ENCODE peak calls at places on chromosomes 12 and 14, in six cellular contexts. N is trophoblast cell, D is tibial nerve, Y is A549, I is left ventricle myocardium inferior, W is WERI-Rb-1. Q is an unnamed sample.

GRCh38 chr14:85154714-85155113 is 375.2 kb upstream of the FLRT2 start:
- DNase-seq in D (no peak), N (no peak), Y (no peak), I (no peak), W (no peak), Q (no peak)

GRCh38 chr14:84390010-84390409 is 1139.9 kb upstream of the FLRT2 start:
- DNase-seq in I (no peak), N (no peak), D (no peak), W (no peak), Y (no peak), Q (no peak)

GRCh38 chr12:65816086-65816485 is 8.2 kb upstream of the HMGA2 start:
- DNase-seq in I (no peak), D (no peak), W (no peak), N (no peak), Y (no peak), Q (no peak)

GRCh38 chr12:70664463-70664862 is 27.2 kb upstream of the PTPRB start:
- DNase-seq in D (no peak), Y (no peak), W (no peak), I (no peak), N (no peak), Q (no peak)

GRCh38 chr12:24911284-24911791 is 37.6 kb downstream of the BCAT1 start:
- DNase-seq in I (no peak), D (no peak), N (no peak), W (peak), Y (peak), Q (no peak)

GRCh38 chr12:128928361-128928760 is 75.1 kb downstream of the GLT1D1 start:
- DNase-seq in Y (no peak), N (no peak), W (no peak), I (no peak), D (no peak), Q (no peak)

GRCh38 chr12:55970775-55971174 is 3.1 kb upstream of the RAB5B start:
- DNase-seq in I (no peak), W (no peak), D (no peak), Y (no peak), N (no peak), Q (no peak)

GRCh38 chr12:101209319-101210302 is at the start of gene SLC5A8:
- DNase-seq in N (no peak), D (no peak), Y (no peak), I (no peak), W (peak), Q (no peak)

GRCh38 chr14:30235485-30235884 is 307.8 kb upstream of the PRKD1 start:
- DNase-seq in I (no peak), D (no peak), Y (no peak), W (no peak), N (no peak), Q (no peak)

GRCh38 chr14:72948481-72949138 is 22.3 kb downstream of the DCAF4 start:
- DNase-seq in D (peak), N (peak), I (peak), Y (peak), W (peak), Q (no peak)

GRCh38 chr12:52561880-52562449 is 9.0 kb upstream of the KRT71 start:
- DNase-seq in W (no peak), Y (peak), N (peak), D (no peak), I (no peak), Q (no peak)

GRCh38 chr14:102249041-102249440 is 55.9 kb downstream of the MOK start:
- DNase-seq in W (no peak), D (no peak), Y (no peak), N (no peak), I (no peak), Q (no peak)

GRCh38 chr14:74207943-74208342 is 31.3 kb upstream of the VSX2 start:
- DNase-seq in D (no peak), Y (peak), I (no peak), W (peak), N (peak), Q (no peak)

GRCh38 chr14:21503376-21503775 is 7.8 kb downstream of the METTL3 start:
- DNase-seq in D (no peak), W (no peak), I (no peak), Y (no peak), N (no peak), Q (no peak)

GRCh38 chr12:123033392-123034021 is 53.0 kb downstream of the ARL6IP4 start:
- DNase-seq in I (no peak), D (no peak), N (no peak), W (no peak), Y (no peak), Q (no peak)

GRCh38 chr14:68623828-68624227 is 169.0 kb downstream of the ZFP36L1 start:
- DNase-seq in Y (no peak), W (no peak), I (no peak), N (no peak), D (no peak), Q (no peak)

GRCh38 chr14:36256131-36256801 is 64.2 kb downstream of the MBIP start:
- DNase-seq in N (no peak), W (no peak), Y (no peak), D (peak), I (no peak), Q (no peak)

GRCh38 chr12:93537769-93538168 is 34.7 kb upstream of the SOCS2 start:
- DNase-seq in Y (no peak), W (no peak), I (no peak), D (no peak), N (no peak), Q (no peak)

GRCh38 chr12:58288191-58288590 is 346.8 kb downstream of the ATP23 start:
- DNase-seq in I (no peak), W (no peak), D (no peak), Y (no peak), N (no peak), Q (no peak)

DNA sequence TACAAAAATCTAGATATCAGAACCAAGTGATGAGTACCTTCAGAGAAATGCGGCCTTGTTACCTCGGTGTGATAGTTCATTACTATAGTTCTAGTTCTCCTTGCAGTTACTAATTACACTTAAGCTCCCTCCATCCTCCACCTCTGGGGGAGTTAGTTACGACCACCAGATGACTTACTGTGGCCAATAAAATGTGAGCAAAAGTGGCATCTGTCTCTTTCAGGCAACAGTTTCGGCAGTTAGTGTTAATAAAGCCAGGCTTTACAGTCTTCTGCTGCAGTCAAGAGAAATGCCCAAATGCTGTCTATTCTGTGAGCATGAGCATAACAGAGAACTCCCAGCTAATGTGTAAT is 6.0 kb downstream of the TXNDC16 start:
- DNase-seq in N (no peak), I (no peak), W (no peak), D (no peak), Y (no peak), Q (no peak)
- H3K4me3 ChIP-seq in N (no peak), I (no peak), W (no peak), D (no peak), Y (no peak), Q (no peak)

DNA sequence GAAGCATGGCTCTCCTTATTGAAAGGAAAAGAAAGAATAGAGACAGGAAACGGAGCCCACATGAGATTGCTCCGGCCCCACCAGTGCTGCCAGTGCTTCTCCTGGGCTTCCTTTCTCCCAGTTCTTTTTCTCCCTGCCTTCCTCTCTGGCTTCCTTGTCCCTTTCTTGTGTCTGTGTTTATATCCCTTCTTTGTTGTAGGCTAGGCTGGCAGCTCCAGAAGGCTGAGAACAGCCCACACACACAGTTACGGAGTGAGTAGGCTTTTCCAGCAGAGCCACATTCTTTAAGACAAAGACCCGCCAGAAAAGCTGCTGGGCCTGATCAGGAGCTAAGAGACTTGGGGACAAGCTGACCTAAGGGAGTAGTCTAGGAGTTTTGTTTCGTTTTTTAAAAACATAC is 13.0 kb downstream of the CIPC start:
- DNase-seq in W (no peak), Y (no peak), N (peak), D (no peak), I (no peak), Q (no peak)
- H3K4me3 ChIP-seq in W (no peak), Y (no peak), N (no peak), D (no peak), I (peak), Q (no peak)

GRCh38 chr14:99601301-99601945 is 2.6 kb downstream of the CCDC85C start:
- DNase-seq in Y (no peak), W (no peak), N (no peak), D (no peak), I (no peak), Q (no peak)
- H3K4me3 ChIP-seq in Y (peak), W (peak), N (no peak), D (peak), I (peak), Q (peak)

DNA sequence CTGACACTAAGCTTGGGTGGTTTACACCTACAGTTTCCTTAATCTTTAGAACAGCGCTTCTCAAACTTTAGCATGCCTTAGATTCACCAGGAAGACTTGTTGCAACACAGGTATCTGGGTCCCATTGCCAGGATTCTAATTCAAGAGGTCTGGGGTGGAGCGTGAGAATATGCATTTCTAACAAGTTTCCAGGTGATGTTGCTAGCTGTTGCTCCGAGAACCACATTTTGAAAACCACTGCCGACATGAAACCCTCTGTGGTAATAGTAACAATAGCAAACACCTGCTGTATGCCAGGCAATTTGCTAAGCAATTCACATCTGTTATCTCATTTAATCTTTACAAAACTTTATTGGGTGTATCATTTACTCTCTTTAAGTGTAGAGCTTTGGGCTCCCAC is 58.6 kb downstream of the TRHDE start:
- DNase-seq in I (no peak), N (no peak), Y (no peak), W (no peak), D (no peak), Q (no peak)
- H3K4me3 ChIP-seq in I (no peak), N (no peak), Y (no peak), W (no peak), D (no peak), Q (no peak)

GRCh38 chr12:124686885-124687694 is 119.7 kb upstream of the NCOR2 start:
- DNase-seq in Y (no peak), W (no peak), I (no peak), D (no peak), N (no peak), Q (no peak)

GRCh38 chr12:124686001-124686884 is 118.8 kb upstream of the NCOR2 start:
- DNase-seq in D (no peak), Y (peak), W (no peak), I (no peak), N (peak), Q (no peak)

GRCh38 chr12:124684496-124684895 is 117.1 kb upstream of the NCOR2 start:
- DNase-seq in D (peak), Y (no peak), I (no peak), W (no peak), N (peak), Q (no peak)

GRCh38 chr12:124684971-124685688 is 117.7 kb upstream of the NCOR2 start:
- DNase-seq in Y (no peak), D (peak), W (no peak), I (no peak), N (peak), Q (no peak)

DNA sequence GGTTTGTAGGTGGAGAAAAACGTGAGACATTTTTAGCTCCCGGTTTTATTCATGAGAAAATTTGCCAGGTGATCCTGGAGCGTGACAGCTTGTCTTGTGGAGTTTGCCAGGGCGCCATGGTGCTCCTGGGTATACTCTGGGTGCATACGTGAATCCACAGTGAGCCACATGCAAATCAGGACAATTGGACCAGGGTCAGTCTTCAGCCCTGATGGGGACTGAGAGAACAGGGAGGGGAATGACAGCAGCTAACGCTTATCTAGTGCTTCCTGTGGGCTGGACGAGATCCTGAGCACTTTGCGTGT is 118.2 kb upstream of the NCOR2 start:
- DNase-seq in Y (no peak), I (no peak), N (no peak), D (no peak), W (no peak), Q (no peak)
- H3K4me3 ChIP-seq in Y (no peak), I (peak), N (no peak), D (no peak), W (no peak), Q (peak)

GRCh38 chr12:76018111-76018510 is 13.5 kb downstream of the PHLDA1 start:
- DNase-seq in D (no peak), Y (peak), N (peak), I (peak), W (no peak), Q (no peak)

GRCh38 chr12:76023069-76023690 is 8.4 kb downstream of the PHLDA1 start:
- DNase-seq in W (no peak), Y (no peak), D (no peak), N (no peak), I (no peak), Q (no peak)

GRCh38 chr12:76018672-76019071 is 12.9 kb downstream of the PHLDA1 start:
- DNase-seq in W (no peak), D (no peak), N (peak), I (no peak), Y (no peak), Q (no peak)

GRCh38 chr12:76020281-76020680 is 11.3 kb downstream of the PHLDA1 start:
- DNase-seq in W (no peak), Y (peak), I (no peak), D (no peak), N (peak), Q (no peak)

DNA sequence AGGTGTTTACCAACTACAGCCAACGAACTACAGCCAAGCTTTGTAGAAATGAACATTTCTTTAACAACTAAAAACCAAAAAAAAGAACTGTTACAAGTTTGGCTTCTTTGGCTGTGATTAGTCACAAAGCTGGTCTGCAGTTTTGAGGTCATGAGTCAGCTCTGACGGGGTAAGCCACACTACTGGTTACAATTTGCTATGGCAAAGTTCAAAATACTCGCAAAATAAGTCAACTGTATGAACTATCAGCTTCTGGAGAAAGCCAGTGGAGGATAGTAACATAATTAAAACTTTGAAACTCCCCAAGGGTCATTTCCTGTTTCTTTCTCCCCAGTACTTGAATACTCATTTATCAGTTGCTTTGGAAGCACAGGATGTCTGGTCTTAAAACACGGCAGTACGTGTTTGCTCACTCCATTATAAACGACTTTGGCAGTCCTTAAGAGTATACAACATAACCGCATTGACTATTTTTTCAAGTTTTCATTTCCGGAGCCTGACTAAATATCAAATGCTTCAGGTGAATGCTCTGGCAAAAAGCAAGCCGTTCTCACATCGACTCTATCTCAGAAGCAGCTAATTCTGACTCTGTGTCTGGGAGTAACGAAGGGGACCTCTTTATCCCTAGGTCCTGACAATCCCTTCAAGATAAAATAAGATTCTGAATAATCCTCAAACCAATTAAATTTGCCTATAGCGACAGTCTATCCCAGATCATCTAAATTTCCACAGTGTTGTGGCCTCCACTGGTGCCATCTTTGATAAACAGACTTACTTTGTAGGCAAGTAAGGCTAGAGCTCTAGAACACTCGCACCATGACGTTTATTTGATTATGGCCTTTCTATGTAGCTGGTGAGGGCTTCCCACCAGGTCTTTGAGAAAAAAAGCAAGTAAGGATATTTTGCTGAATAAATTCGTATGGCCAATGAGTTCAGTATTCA is 10.6 kb downstream of the PHLDA1 start:
- DNase-seq in D (no peak), Y (peak), I (no peak), W (no peak), N (peak), Q (no peak)
- H3K4me3 ChIP-seq in D (no peak), Y (no peak), I (no peak), W (no peak), N (no peak), Q (no peak)

GRCh38 chr14:103692871-103693270 is 22.4 kb downstream of the XRCC3 start:
- DNase-seq in I (no peak), W (no peak), N (no peak), D (no peak), Y (no peak), Q (no peak)
- H3K4me3 ChIP-seq in I (no peak), W (no peak), N (no peak), D (no peak), Y (no peak), Q (no peak)

DNA sequence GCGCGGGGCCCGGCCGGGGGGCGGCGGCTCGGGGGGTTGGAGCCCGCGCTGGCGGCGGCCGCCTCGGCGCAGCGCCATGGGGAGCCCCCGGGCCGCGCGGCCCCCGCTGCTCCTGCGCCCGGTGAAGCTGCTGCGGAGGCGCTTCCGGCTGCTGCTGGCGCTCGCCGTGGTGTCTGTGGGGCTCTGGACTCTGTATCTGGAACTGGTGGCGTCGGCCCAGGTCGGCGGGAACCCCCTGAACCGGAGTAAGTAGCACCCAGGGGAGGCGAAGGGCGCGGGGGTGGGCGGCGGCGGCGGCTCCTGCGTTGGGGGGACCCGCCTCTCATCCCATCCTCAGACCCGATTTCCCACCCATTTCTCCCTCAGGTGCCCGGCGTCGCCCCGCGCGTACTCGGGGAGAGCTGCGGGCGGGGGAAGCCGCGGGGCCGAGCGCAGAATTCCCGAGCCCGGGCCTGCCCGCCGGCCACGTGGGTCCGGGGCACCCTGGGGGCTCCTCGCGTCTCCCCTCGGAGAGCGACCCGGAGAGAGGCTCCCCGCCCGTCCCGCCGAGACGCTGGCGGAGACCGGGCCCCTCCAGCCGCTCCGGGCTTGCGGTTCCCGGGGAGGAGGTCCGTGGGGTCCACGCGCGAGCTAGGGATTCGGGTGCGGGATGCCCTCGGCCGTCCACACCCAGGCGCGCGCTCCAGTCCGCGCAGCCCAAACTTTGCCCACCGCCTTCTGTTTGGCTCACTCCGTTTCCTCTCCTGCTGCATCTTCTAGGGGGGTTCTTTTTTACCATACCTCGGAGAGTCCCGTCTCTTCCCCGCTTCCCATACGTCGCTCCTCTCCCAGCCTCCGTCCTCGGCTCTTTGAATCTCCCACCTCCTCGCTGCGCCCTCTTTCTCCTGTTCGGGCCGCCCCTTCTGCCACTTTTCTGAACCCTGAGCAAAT is 827 bp downstream of the B4GALNT3 start:
- DNase-seq in D (no peak), W (peak), I (no peak), N (no peak), Y (no peak), Q (no peak)
- H3K4me3 ChIP-seq in D (peak), W (peak), I (peak), N (peak), Y (peak), Q (peak)